ENCODE peak calls at places on chromosomes 16 and 17, in six cellular contexts. N, C, G, X, F and O are unnamed samples.

GRCh38 chr16:83996481-83997252 is 28.6 kb downstream of the NECAB2 start:
- DNase-seq in N (no peak), C (no peak), G (no peak), X (no peak), F (no peak), O (no peak)

GRCh38 chr17:79036609-79037008 is 12.6 kb downstream of the C1QTNF1 start:
- DNase-seq in N (no peak), C (peak), G (peak), X (no peak), F (no peak), O (peak)

GRCh38 chr16:20763461-20764232 is at the start of gene ACSM3:
- DNase-seq in N (peak), C (peak), G (peak), X (no peak), F (no peak), O (peak)

GRCh38 chr17:83107656-83108048 is 28.2 kb downstream of the METRNL start:
- DNase-seq in N (no peak), C (no peak), G (no peak), X (no peak), F (no peak), O (no peak)

GRCh38 chr16:49755291-49755611 is 100.7 kb downstream of the ZNF423 start:
- DNase-seq in N (no peak), C (peak), G (peak), X (no peak), F (no peak), O (no peak)

GRCh38 chr17:47414612-47415011 is 90.9 kb downstream of the EFCAB13 start:
- DNase-seq in N (no peak), C (no peak), G (no peak), X (no peak), F (no peak), O (no peak)

GRCh38 chr17:68533887-68534700 is 21.9 kb downstream of the PRKAR1A start:
- DNase-seq in N (no peak), C (peak), G (peak), X (no peak), F (no peak), O (peak)

GRCh38 chr16:6016530-6017184 is 919.1 kb upstream of the EEF2KMT start:
- DNase-seq in N (no peak), C (no peak), G (peak), X (no peak), F (no peak), O (peak)

GRCh38 chr17:41013181-41013580 is 4.3 kb upstream of the KRTAP3-1 start:
- DNase-seq in N (no peak), C (no peak), G (no peak), X (no peak), F (no peak), O (peak)

GRCh38 chr17:38584350-38584925 is 21.3 kb downstream of the SRCIN1 start:
- DNase-seq in N (peak), C (peak), G (peak), X (peak), F (no peak), O (peak)

GRCh38 chr17:16282522-16282921 is 65.5 kb downstream of the PIGL start:
- DNase-seq in N (no peak), C (peak), G (peak), X (no peak), F (no peak), O (peak)

GRCh38 chr16:679808-680624 is at the start of gene STUB1:
- DNase-seq in N (peak), C (peak), G (peak), X (peak), F (peak), O (peak)

GRCh38 chr16:84511180-84511800 is 6.8 kb upstream of the MEAK7 start:
- DNase-seq in N (peak), C (peak), G (peak), X (peak), F (peak), O (peak)

GRCh38 chr17:61442878-61443474 is 9.2 kb upstream of the TBX4 start:
- DNase-seq in N (no peak), C (no peak), G (no peak), X (no peak), F (no peak), O (no peak)

GRCh38 chr17:43928606-43929005 is 13.7 kb downstream of the PPY start:
- DNase-seq in N (no peak), C (no peak), G (no peak), X (no peak), F (no peak), O (no peak)

GRCh38 chr16:5605404-5605803 is 507.8 kb upstream of the EEF2KMT start:
- DNase-seq in N (no peak), C (no peak), G (no peak), X (no peak), F (no peak), O (no peak)

GRCh38 chr16:11349599-11350276 is 4.5 kb downstream of the RMI2 start:
- DNase-seq in N (peak), C (peak), G (no peak), X (peak), F (no peak), O (peak)

GRCh38 chr17:80819422-80820164 is 172.0 kb upstream of the CHMP6 start:
- DNase-seq in N (no peak), C (no peak), G (no peak), X (peak), F (no peak), O (no peak)

GRCh38 chr17:3804503-3804931 is 3.5 kb upstream of the ITGAE start:
- DNase-seq in N (no peak), C (peak), G (no peak), X (no peak), F (no peak), O (no peak)

GRCh38 chr17:1786708-1787107 is 24.8 kb downstream of the SERPINF1 start:
- DNase-seq in N (no peak), C (no peak), G (no peak), X (no peak), F (no peak), O (no peak)

GRCh38 chr16:19601083-19601976 is 45.8 kb downstream of the VPS35L start:
- DNase-seq in N (peak), C (peak), G (peak), X (no peak), F (no peak), O (peak)

GRCh38 chr16:10683160-10683559 is 11.6 kb downstream of the TEKT5 start:
- DNase-seq in N (no peak), C (peak), G (no peak), X (no peak), F (no peak), O (no peak)

GRCh38 chr17:80864751-80865150 is 126.9 kb upstream of the CHMP6 start:
- DNase-seq in N (no peak), C (no peak), G (no peak), X (peak), F (no peak), O (no peak)

GRCh38 chr17:40540448-40540847 is 24.8 kb downstream of the CCR7 start:
- DNase-seq in N (no peak), C (no peak), G (no peak), X (no peak), F (no peak), O (no peak)

GRCh38 chr17:8693328-8693727 is 51.3 kb downstream of the CCDC42 start:
- DNase-seq in N (no peak), C (no peak), G (no peak), X (no peak), F (no peak), O (no peak)

GRCh38 chr16:55480228-55480655 is 1.2 kb downstream of the MMP2 start:
- DNase-seq in N (peak), C (peak), G (no peak), X (peak), F (peak), O (peak)

GRCh38 chr16:56835330-56835729 is 29.7 kb upstream of the SLC12A3 start:
- DNase-seq in N (no peak), C (no peak), G (no peak), X (no peak), F (no peak), O (no peak)

GRCh38 chr16:85428899-85429775 is 184.0 kb upstream of the GSE1 start:
- DNase-seq in N (peak), C (no peak), G (no peak), X (peak), F (peak), O (no peak)

GRCh38 chr17:44097110-44097810 is 26.2 kb downstream of the HDAC5 start:
- DNase-seq in N (no peak), C (peak), G (peak), X (no peak), F (no peak), O (peak)

GRCh38 chr16:11407047-11407982 is 62.1 kb downstream of the RMI2 start:
- DNase-seq in N (peak), C (peak), G (peak), X (no peak), F (no peak), O (peak)

GRCh38 chr17:62792122-62792800 is 15.9 kb downstream of the MARCHF10 start:
- DNase-seq in N (peak), C (peak), G (peak), X (no peak), F (no peak), O (peak)

GRCh38 chr16:58022601-58023371 is 2.8 kb upstream of the MMP15 start:
- DNase-seq in N (peak), C (peak), G (no peak), X (peak), F (no peak), O (peak)

GRCh38 chr16:23074423-23074822 is 74.8 kb downstream of the USP31 start:
- DNase-seq in N (no peak), C (peak), G (no peak), X (no peak), F (no peak), O (no peak)

GRCh38 chr16:23071202-23072083 is 77.8 kb downstream of the USP31 start:
- DNase-seq in N (no peak), C (peak), G (no peak), X (no peak), F (no peak), O (peak)

GRCh38 chr16:23069844-23070243 is 79.4 kb downstream of the USP31 start:
- DNase-seq in N (no peak), C (no peak), G (no peak), X (no peak), F (no peak), O (no peak)

GRCh38 chr16:23072084-23072599 is 77.1 kb downstream of the USP31 start:
- DNase-seq in N (no peak), C (peak), G (peak), X (peak), F (no peak), O (peak)

GRCh38 chr16:23072769-23073549 is 76.3 kb downstream of the USP31 start:
- DNase-seq in N (no peak), C (peak), G (peak), X (no peak), F (no peak), O (peak)
- TF ChIP-seq CTCF in N (no peak), C (no peak), G (peak), X (no peak), F (no peak), O (peak)

DNA sequence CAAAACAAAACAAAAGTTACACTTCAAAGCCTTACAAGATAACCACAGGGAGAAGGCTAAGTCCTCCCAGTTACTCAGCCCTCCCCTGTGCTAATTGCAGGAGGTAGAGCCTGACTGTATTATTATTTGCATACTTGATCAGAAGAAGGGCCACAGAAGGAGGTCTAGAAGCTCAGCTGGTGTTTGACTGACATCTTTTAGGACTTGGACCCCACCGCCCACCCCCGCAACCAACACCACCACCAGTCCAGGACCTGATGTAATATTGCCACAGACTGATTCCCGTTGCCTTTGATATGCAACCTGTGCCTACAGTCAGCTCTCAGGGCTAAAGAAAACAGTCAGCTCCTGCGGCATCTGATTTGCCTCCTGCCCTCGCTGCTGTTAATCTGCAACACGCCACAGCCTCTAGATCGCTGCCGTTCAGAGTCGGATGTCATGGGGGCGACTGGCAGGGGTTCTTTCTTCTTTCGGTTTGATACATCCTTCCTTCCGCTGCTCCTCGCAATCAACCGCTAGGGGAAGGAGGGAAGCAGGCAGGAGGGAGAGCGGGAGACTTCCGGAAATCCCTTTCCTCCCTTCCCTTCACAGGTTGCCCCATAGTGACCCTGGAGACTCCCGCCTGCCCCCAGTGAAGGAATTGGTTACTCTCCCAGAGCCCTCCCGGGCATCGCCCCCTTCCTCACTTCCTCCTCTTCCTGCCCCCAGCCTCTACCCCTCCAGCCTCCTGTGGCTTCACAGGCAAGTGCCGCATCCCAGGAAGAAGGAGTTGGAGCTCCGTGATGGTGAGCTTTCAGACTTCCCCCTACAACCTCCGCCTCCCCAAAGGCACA is 90.5 kb upstream of the SOX9 start:
- DNase-seq in N (peak), C (peak), G (peak), X (peak), F (no peak), O (peak)
- TF ChIP-seq CTCF in N (peak), C (peak), G (peak), X (peak), F (no peak), O (peak)

GRCh38 chr17:66733759-66734158 is 101.2 kb upstream of the CACNG5 start:
- DNase-seq in N (no peak), C (no peak), G (no peak), X (no peak), F (no peak), O (no peak)

GRCh38 chr17:66740226-66740625 is 94.7 kb upstream of the CACNG5 start:
- DNase-seq in N (no peak), C (no peak), G (no peak), X (no peak), F (no peak), O (no peak)

GRCh38 chr17:66739553-66739952 is 95.4 kb upstream of the CACNG5 start:
- DNase-seq in N (no peak), C (no peak), G (no peak), X (no peak), F (no peak), O (no peak)

GRCh38 chr17:66734544-66734943 is 100.4 kb upstream of the CACNG5 start:
- DNase-seq in N (no peak), C (no peak), G (no peak), X (no peak), F (no peak), O (no peak)

DNA sequence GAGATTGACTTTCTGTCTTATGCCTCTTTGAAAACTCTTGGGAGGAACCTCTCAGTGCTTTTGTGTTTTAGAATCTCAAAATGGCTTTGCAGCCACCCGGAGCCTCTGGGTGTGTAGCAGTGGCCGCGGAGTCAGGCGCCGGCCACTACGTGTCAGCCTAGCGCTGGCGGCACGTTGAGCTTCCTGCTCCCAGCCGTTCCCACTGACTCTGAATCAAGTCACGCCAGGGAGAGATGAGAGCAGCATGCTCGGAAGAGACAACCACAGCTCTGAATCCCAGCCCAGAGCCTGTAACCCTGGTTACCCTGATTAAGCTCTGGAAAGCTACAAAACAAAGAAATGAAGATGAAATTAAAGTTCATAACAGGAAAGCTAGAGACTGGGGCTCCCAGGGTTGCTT is 97.4 kb upstream of the CACNG5 start:
- DNase-seq in N (no peak), C (peak), G (no peak), X (no peak), F (no peak), O (no peak)
- TF ChIP-seq CTCF in N (no peak), C (peak), G (no peak), X (peak), F (no peak), O (no peak)

GRCh38 chr16:88566158-88566557 is 4.0 kb upstream of the ZC3H18 start:
- DNase-seq in N (no peak), C (peak), G (no peak), X (no peak), F (no peak), O (peak)

GRCh38 chr16:88558457-88559442 is 11.5 kb upstream of the ZC3H18 start:
- DNase-seq in N (peak), C (peak), G (peak), X (no peak), F (no peak), O (peak)

GRCh38 chr16:88556294-88556988 is 13.8 kb upstream of the ZC3H18 start:
- DNase-seq in N (no peak), C (no peak), G (no peak), X (no peak), F (no peak), O (no peak)

GRCh38 chr16:88560722-88561484 is 9.3 kb upstream of the ZC3H18 start:
- DNase-seq in N (no peak), C (peak), G (no peak), X (no peak), F (no peak), O (no peak)

GRCh38 chr16:88561485-88562369 is 8.5 kb upstream of the ZC3H18 start:
- DNase-seq in N (peak), C (peak), G (peak), X (no peak), F (no peak), O (peak)
- TF ChIP-seq CTCF in N (peak), C (peak), G (peak), X (peak), F (no peak), O (peak)

GRCh38 chr17:15260376-15261062 is 4.6 kb downstream of the PMP22 start:
- DNase-seq in N (peak), C (peak), G (peak), X (peak), F (peak), O (peak)
- TF ChIP-seq CTCF in N (peak), C (peak), G (peak), X (peak), F (peak), O (peak)

GRCh38 chr16:26957283-26957859 is 109.4 kb upstream of the C16orf82 start:
- DNase-seq in N (no peak), C (no peak), G (no peak), X (no peak), F (no peak), O (no peak)

GRCh38 chr16:26959416-26960009 is 107.2 kb upstream of the C16orf82 start:
- DNase-seq in N (no peak), C (no peak), G (no peak), X (no peak), F (no peak), O (no peak)

GRCh38 chr16:26961459-26961858 is 105.3 kb upstream of the C16orf82 start:
- DNase-seq in N (no peak), C (no peak), G (no peak), X (no peak), F (no peak), O (no peak)

DNA sequence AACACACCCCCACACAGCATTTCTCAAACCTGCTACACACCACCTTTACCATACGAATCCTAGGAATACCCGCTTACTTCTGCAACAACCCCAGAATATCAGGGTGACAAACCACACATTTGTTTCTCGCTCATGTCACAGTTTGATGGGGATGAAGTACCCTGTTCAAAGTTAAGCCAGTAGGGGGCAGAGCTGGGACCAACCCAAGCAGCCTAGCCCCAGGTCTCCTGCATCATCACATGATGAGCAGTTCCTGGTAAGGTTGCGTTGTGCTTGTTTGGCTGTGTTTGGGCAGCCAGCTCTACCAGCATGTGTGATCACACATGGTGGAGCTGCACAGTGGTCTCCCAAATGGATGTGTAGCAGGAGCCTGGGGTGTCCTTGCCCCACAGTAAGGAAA is 103.6 kb upstream of the C16orf82 start:
- DNase-seq in N (no peak), C (peak), G (peak), X (no peak), F (no peak), O (no peak)
- TF ChIP-seq CTCF in N (no peak), C (peak), G (no peak), X (no peak), F (no peak), O (peak)